ENCODE peak calls at places on chromosomes 6 and 20, in five cellular contexts. One of them, this sample, is unnamed.

GRCh38 chr6:35294308-35294945 is 3.2 kb upstream of the DEF6 start:
- DNase-seq in breast epithelium: no peak
- DNase-seq in HCT116: peak; percentile 23
- DNase-seq in brain microvascular endothelial cell: no peak
- DNase-seq in Calu3: peak; percentile 60
- DNase-seq in this sample: no peak

GRCh38 chr20:1894471-1894950 is 696 bp upstream of the SIRPA start:
- DNase-seq in brain microvascular endothelial cell: no peak
- DNase-seq in breast epithelium: peak; percentile 49
- DNase-seq in HCT116: no peak
- DNase-seq in Calu3: peak; percentile 59
- DNase-seq in this sample: peak; percentile 57

GRCh38 chr6:141551318-141551717 is 581.4 kb upstream of the GJE1 start:
- DNase-seq in HCT116: no peak
- DNase-seq in breast epithelium: no peak
- DNase-seq in Calu3: no peak
- DNase-seq in brain microvascular endothelial cell: no peak
- DNase-seq in this sample: no peak

GRCh38 chr6:10555625-10556309 is 34.6 kb downstream of the GCNT2 start:
- DNase-seq in brain microvascular endothelial cell: peak; percentile 23
- DNase-seq in HCT116: no peak
- DNase-seq in Calu3: no peak
- DNase-seq in breast epithelium: peak; percentile 71
- DNase-seq in this sample: no peak

GRCh38 chr6:125307964-125308615 is 6.3 kb upstream of the HDDC2 start:
- DNase-seq in breast epithelium: no peak
- DNase-seq in brain microvascular endothelial cell: no peak
- DNase-seq in Calu3: no peak
- DNase-seq in HCT116: no peak
- DNase-seq in this sample: no peak

GRCh38 chr6:19988555-19988954 is 151.4 kb downstream of the ID4 start:
- DNase-seq in HCT116: no peak
- DNase-seq in breast epithelium: no peak
- DNase-seq in Calu3: peak; percentile 17
- DNase-seq in brain microvascular endothelial cell: peak; percentile 37
- DNase-seq in this sample: no peak

GRCh38 chr6:13445005-13445743 is 42.2 kb downstream of the GFOD1 start:
- DNase-seq in Calu3: no peak
- DNase-seq in brain microvascular endothelial cell: peak; percentile 27
- DNase-seq in breast epithelium: peak; percentile 54
- DNase-seq in HCT116: no peak
- DNase-seq in this sample: no peak

GRCh38 chr20:23146857-23147256 is 60.7 kb upstream of the CD93 start:
- DNase-seq in Calu3: no peak
- DNase-seq in breast epithelium: no peak
- DNase-seq in brain microvascular endothelial cell: no peak
- DNase-seq in HCT116: no peak
- DNase-seq in this sample: no peak

GRCh38 chr20:47950557-47951283 is 165.4 kb upstream of the SULF2 start:
- DNase-seq in HCT116: no peak
- DNase-seq in brain microvascular endothelial cell: no peak
- DNase-seq in Calu3: no peak
- DNase-seq in breast epithelium: no peak
- DNase-seq in this sample: no peak

GRCh38 chr20:440636-441035 is 21.7 kb downstream of the TBC1D20 start:
- DNase-seq in breast epithelium: no peak
- DNase-seq in brain microvascular endothelial cell: peak; percentile 28
- DNase-seq in Calu3: no peak
- DNase-seq in HCT116: no peak
- DNase-seq in this sample: no peak

GRCh38 chr20:32179515-32179914 is 28.0 kb downstream of the PLAGL2 start:
- DNase-seq in breast epithelium: no peak
- DNase-seq in Calu3: no peak
- DNase-seq in brain microvascular endothelial cell: no peak
- DNase-seq in HCT116: no peak
- DNase-seq in this sample: no peak

GRCh38 chr20:19074828-19075516 is 137.5 kb upstream of the SLC24A3 start:
- DNase-seq in Calu3: peak; percentile 3
- DNase-seq in breast epithelium: peak; percentile 65
- DNase-seq in HCT116: no peak
- DNase-seq in brain microvascular endothelial cell: no peak
- DNase-seq in this sample: no peak

GRCh38 chr6:29419516-29419915 is 4.8 kb downstream of the OR12D1 start:
- DNase-seq in HCT116: no peak
- DNase-seq in breast epithelium: no peak
- DNase-seq in Calu3: no peak
- DNase-seq in brain microvascular endothelial cell: peak; percentile 60
- DNase-seq in this sample: no peak

GRCh38 chr6:98824907-98825601 is 9.3 kb upstream of the POU3F2 start:
- DNase-seq in brain microvascular endothelial cell: no peak
- DNase-seq in breast epithelium: no peak
- DNase-seq in HCT116: no peak
- DNase-seq in Calu3: no peak
- DNase-seq in this sample: no peak

GRCh38 chr20:56631318-56631989 is 2.3 kb downstream of the TFAP2C start:
- DNase-seq in breast epithelium: no peak
- DNase-seq in HCT116: no peak
- DNase-seq in Calu3: no peak
- DNase-seq in brain microvascular endothelial cell: no peak
- DNase-seq in this sample: no peak

GRCh38 chr6:6277418-6277817 is 43.0 kb downstream of the F13A1 start:
- DNase-seq in HCT116: no peak
- DNase-seq in breast epithelium: no peak
- DNase-seq in brain microvascular endothelial cell: no peak
- DNase-seq in Calu3: no peak
- DNase-seq in this sample: no peak

GRCh38 chr6:25089442-25089841 is 153.7 kb upstream of the RIPOR2 start:
- DNase-seq in Calu3: no peak
- DNase-seq in HCT116: no peak
- DNase-seq in breast epithelium: no peak
- DNase-seq in brain microvascular endothelial cell: no peak
- DNase-seq in this sample: no peak

GRCh38 chr20:12925214-12925755 is 83.5 kb upstream of the SPTLC3 start:
- DNase-seq in breast epithelium: no peak
- DNase-seq in brain microvascular endothelial cell: peak; percentile 79
- DNase-seq in HCT116: peak; percentile 19
- DNase-seq in Calu3: peak; percentile 59
- DNase-seq in this sample: no peak

GRCh38 chr6:97186416-97186999 is 96.5 kb downstream of the MMS22L start:
- DNase-seq in brain microvascular endothelial cell: peak; percentile 64
- DNase-seq in HCT116: peak; percentile 42
- DNase-seq in Calu3: peak; percentile 67
- DNase-seq in breast epithelium: peak; percentile 20
- DNase-seq in this sample: peak; percentile 15

GRCh38 chr6:120473804-120474203 is 860.5 kb downstream of the TBC1D32 start:
- DNase-seq in HCT116: no peak
- DNase-seq in brain microvascular endothelial cell: no peak
- DNase-seq in Calu3: no peak
- DNase-seq in breast epithelium: no peak
- DNase-seq in this sample: no peak

DNA sequence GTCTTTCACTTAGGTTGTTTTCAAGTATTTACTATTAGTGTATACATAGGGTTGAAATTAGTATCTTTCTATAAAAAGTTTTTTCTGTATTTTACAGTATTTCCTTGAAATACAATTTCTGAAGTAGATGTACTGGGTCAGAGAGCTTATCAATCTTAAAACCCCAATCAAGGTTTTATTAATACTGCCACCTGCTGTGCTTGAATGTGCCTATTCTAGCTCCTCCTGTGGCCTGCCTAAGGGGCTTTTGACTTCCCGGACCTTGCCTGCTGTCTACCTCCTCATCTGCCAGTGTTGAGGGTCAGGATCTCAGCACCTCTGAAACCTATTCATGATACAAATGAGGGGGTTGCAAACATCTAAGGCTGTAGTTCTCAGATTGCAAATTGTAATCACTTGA is 9.2 kb downstream of the PACRG start:
- DNase-seq in HCT116: no peak
- DNase-seq in breast epithelium: no peak
- DNase-seq in Calu3: peak; percentile 16
- DNase-seq in brain microvascular endothelial cell: no peak
- DNase-seq in this sample: no peak
- TF ChIP-seq CTCF in HCT116: no peak
- TF ChIP-seq CTCF in breast epithelium: no peak
- TF ChIP-seq CTCF in Calu3: no peak
- TF ChIP-seq CTCF in brain microvascular endothelial cell: peak; percentile 22
- TF ChIP-seq CTCF in this sample: no peak

DNA sequence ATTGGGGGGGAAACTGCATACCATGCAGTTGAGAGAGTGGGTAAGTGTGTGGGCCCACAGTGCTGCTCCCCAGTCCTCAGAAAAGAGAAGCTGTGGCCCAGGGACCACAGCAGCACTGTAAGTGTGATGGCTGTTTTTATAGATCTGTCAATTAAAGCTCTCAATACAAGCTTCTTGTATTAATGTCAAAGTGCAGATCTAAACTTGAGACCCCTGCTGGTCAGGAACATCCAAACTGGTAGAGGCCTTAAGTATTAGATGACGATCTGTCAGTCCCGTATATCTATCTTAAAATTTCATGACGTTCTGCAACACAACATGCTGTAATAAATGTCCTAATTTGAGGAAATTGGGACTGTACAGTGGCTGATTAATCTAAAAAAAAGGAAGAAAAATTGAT is 74.8 kb downstream of the TULP4 start:
- DNase-seq in Calu3: no peak
- DNase-seq in brain microvascular endothelial cell: no peak
- DNase-seq in HCT116: peak; percentile 4
- DNase-seq in breast epithelium: no peak
- DNase-seq in this sample: no peak
- TF ChIP-seq CTCF in Calu3: no peak
- TF ChIP-seq CTCF in brain microvascular endothelial cell: peak; percentile 36
- TF ChIP-seq CTCF in HCT116: no peak
- TF ChIP-seq CTCF in breast epithelium: no peak
- TF ChIP-seq CTCF in this sample: no peak

GRCh38 chr6:163711615-163712568 is 297.4 kb downstream of the QKI start:
- DNase-seq in breast epithelium: peak; percentile 43
- DNase-seq in brain microvascular endothelial cell: no peak
- DNase-seq in HCT116: no peak
- DNase-seq in Calu3: no peak
- DNase-seq in this sample: peak; percentile 48
- TF ChIP-seq CTCF in breast epithelium: no peak
- TF ChIP-seq CTCF in brain microvascular endothelial cell: no peak
- TF ChIP-seq CTCF in HCT116: no peak
- TF ChIP-seq CTCF in Calu3: no peak
- TF ChIP-seq CTCF in this sample: no peak

DNA sequence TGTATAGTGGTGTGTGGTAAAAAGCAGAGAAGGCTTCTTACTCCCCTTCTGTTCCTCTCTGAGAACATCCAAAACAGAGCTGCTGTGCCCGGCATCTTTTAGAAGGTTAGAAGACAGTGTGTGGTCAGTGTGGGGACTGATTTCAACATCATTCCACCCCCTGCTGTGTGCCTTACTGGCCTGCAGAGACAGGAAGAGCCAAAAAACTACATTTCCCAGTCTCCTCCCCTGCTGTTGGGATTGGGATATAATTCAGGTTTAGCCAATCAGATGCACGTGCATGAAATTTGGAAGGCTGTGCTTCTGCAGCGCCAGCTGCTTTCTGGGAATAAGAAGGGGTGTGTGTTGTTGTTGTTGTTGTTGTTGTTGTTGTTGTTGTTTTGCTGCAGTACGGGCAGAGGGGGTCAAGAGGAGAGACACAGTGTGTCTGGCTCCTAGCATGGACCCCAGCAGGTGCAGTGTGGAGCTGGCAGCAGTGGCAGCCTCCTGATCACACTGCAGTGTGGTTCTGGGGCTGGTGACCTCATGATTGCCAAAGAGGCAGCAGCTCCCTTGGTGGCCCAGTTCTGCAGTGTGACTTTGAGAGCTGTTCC is 74.7 kb downstream of the MRPL14 start:
- DNase-seq in breast epithelium: no peak
- DNase-seq in HCT116: no peak
- DNase-seq in brain microvascular endothelial cell: peak; percentile 75
- DNase-seq in Calu3: no peak
- DNase-seq in this sample: no peak
- TF ChIP-seq CTCF in breast epithelium: peak; percentile 44
- TF ChIP-seq CTCF in HCT116: no peak
- TF ChIP-seq CTCF in brain microvascular endothelial cell: no peak
- TF ChIP-seq CTCF in Calu3: no peak
- TF ChIP-seq CTCF in this sample: no peak

DNA sequence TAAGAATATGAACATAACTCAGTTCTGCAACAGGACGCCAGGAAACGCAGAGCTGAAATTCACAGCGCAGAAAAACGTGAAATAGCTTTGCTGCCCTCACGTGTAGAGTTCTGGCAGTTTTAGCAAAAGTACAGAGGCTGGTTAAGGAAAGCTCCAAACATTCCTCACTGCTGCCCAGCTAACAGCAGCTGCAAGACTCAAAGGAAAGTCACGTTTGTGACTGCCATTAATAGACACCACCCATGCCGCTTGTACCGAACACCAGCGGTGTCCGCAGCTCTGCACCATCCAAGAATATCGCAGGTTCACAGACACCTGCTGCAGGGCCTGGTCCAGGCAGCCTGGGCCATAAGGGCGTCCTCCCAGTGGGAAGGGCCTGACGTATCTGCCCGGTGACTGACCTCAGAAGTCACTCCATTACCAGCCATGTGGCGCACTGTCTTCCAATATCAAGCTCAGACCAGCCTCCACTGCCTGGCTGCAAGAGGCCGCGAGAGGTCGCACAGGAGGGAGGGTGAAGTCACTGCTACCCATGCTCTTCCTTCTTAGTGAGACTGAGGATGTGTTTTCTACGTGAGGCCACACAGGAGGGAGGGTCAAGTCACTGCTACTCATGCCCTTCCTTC is 61.4 kb downstream of the WDR27 start:
- DNase-seq in brain microvascular endothelial cell: no peak
- DNase-seq in Calu3: no peak
- DNase-seq in breast epithelium: no peak
- DNase-seq in HCT116: no peak
- DNase-seq in this sample: no peak
- TF ChIP-seq CTCF in brain microvascular endothelial cell: no peak
- TF ChIP-seq CTCF in Calu3: no peak
- TF ChIP-seq CTCF in breast epithelium: no peak
- TF ChIP-seq CTCF in HCT116: no peak
- TF ChIP-seq CTCF in this sample: no peak

DNA sequence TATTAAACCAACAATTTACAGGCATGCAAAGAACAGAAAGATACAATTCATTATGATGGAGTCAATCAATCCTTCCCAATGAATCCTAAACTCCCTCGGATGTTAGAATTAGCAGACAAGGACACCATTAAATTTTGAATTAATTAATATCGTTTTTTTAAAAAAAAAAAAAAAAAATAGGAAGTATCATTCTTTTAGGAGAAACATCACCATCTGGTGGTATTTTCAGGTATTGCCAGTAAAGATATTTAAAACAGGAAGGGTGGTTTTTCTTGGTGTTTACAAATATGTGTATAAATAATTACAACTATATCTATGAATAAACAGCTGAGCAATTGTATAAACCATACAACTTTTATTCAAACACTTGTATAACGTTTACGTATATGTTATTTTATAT is 564.4 kb downstream of the HAO1 start:
- DNase-seq in HCT116: peak; percentile 2
- DNase-seq in breast epithelium: no peak
- DNase-seq in Calu3: no peak
- DNase-seq in brain microvascular endothelial cell: no peak
- DNase-seq in this sample: no peak
- TF ChIP-seq CTCF in HCT116: peak; percentile 11
- TF ChIP-seq CTCF in breast epithelium: no peak
- TF ChIP-seq CTCF in Calu3: no peak
- TF ChIP-seq CTCF in brain microvascular endothelial cell: peak; percentile 33
- TF ChIP-seq CTCF in this sample: no peak